ENCODE peak calls at places on chromosomes 3 and 15, in ten cellular contexts. T is progenitor cell of endocrine pancreas, I is mesothelial cell of epicardium, Q is coronary artery, V is endodermal cell, D is cardiac fibroblast, F is mammary epithelial cell, U is astrocyte, Z is GM13976, N is body of pancreas. Y is an unnamed sample.

GRCh38 chr3:108406063-108406660 is 104.2 kb downstream of the MYH15 start:
- DNase-seq in T (no peak), I (no peak), Q (no peak), V (no peak), D (no peak), F (no peak), U (no peak), Z (no peak), N (no peak), Y (no peak)

GRCh38 chr3:63912768-63913588 is 795 bp upstream of the SCAANT1 start:
- DNase-seq in T (peak; percentile 17), I (peak; percentile 44), Q (peak; percentile 88), V (peak; percentile 76), D (peak; percentile 56), F (peak; percentile 66), U (peak; percentile 76), Z (peak; percentile 53), N (peak; percentile 77), Y (peak; percentile 51)

GRCh38 chr15:75671684-75672083 is 24.0 kb downstream of the SNX33 start:
- DNase-seq in T (no peak), I (no peak), Q (no peak), V (no peak), D (peak; percentile 7), F (no peak), U (peak; percentile 44), Z (no peak), N (no peak), Y (no peak)

GRCh38 chr3:133892546-133893231 is 3.0 kb downstream of the RAB6B start:
- DNase-seq in T (no peak), I (no peak), Q (no peak), V (no peak), D (no peak), F (no peak), U (no peak), Z (no peak), N (peak; percentile 52), Y (no peak)

GRCh38 chr3:150384517-150385212 is 23.4 kb upstream of the TSC22D2 start:
- DNase-seq in T (no peak), I (no peak), Q (no peak), V (peak; percentile 88), D (no peak), F (no peak), U (no peak), Z (peak; percentile 72), N (no peak), Y (peak; percentile 92)

GRCh38 chr3:51682079-51682478 is 11.0 kb downstream of the TEX264 start:
- DNase-seq in T (no peak), I (peak; percentile 58), Q (no peak), V (peak; percentile 93), D (peak; percentile 91), F (peak; percentile 84), U (peak; percentile 65), Z (peak; percentile 90), N (peak; percentile 49), Y (peak; percentile 75)

GRCh38 chr15:58487041-58487723 is 55.4 kb downstream of the LIPC start:
- DNase-seq in T (no peak), I (no peak), Q (no peak), V (no peak), D (no peak), F (no peak), U (no peak), Z (no peak), N (no peak), Y (no peak)

GRCh38 chr3:17491601-17492000 is 250.8 kb downstream of the TBC1D5 start:
- DNase-seq in T (no peak), I (no peak), Q (no peak), V (no peak), D (peak; percentile 85), F (peak; percentile 78), U (peak; percentile 81), Z (no peak), N (no peak), Y (no peak)

GRCh38 chr15:71237456-71238188 is 122.4 kb downstream of the THSD4 start:
- DNase-seq in T (no peak), I (no peak), Q (no peak), V (no peak), D (peak; percentile 98), F (peak; percentile 96), U (peak; percentile 95), Z (no peak), N (no peak), Y (no peak)

GRCh38 chr15:60649845-60650548 is 171.1 kb upstream of the ICE2 start:
- DNase-seq in T (no peak), I (no peak), Q (no peak), V (peak; percentile 76), D (peak; percentile 11), F (peak; percentile 24), U (no peak), Z (peak; percentile 14), N (no peak), Y (no peak)

GRCh38 chr3:148800414-148800813 is 27.2 kb upstream of the CPB1 start:
- DNase-seq in T (no peak), I (no peak), Q (no peak), V (no peak), D (no peak), F (no peak), U (no peak), Z (no peak), N (no peak), Y (no peak)

GRCh38 chr3:110576962-110577361 is 494.7 kb upstream of the NECTIN3 start:
- DNase-seq in T (no peak), I (no peak), Q (no peak), V (peak; percentile 79), D (peak; percentile 98), F (peak; percentile 77), U (peak; percentile 87), Z (no peak), N (no peak), Y (no peak)

GRCh38 chr15:80931191-80931590 is 58.4 kb downstream of the MESD start:
- DNase-seq in T (no peak), I (no peak), Q (no peak), V (no peak), D (no peak), F (no peak), U (peak; percentile 35), Z (no peak), N (no peak), Y (no peak)

GRCh38 chr3:172673210-172673679 is 37.6 kb downstream of the NCEH1 start:
- DNase-seq in T (no peak), I (no peak), Q (no peak), V (peak; percentile 89), D (peak; percentile 89), F (peak; percentile 73), U (peak; percentile 51), Z (peak; percentile 55), N (peak; percentile 44), Y (peak; percentile 71)

GRCh38 chr3:116453676-116454346 is 8.5 kb upstream of the LSAMP start:
- DNase-seq in T (no peak), I (no peak), Q (no peak), V (no peak), D (peak; percentile 12), F (no peak), U (no peak), Z (no peak), N (no peak), Y (no peak)
- TF ChIP-seq CTCF in T (peak; percentile 43), I (peak; percentile 55), Q (no peak), V (peak; percentile 61), D (no peak), F (peak; percentile 20), U (peak; percentile 21), Z (no peak), N (no peak), Y (no peak)

DNA sequence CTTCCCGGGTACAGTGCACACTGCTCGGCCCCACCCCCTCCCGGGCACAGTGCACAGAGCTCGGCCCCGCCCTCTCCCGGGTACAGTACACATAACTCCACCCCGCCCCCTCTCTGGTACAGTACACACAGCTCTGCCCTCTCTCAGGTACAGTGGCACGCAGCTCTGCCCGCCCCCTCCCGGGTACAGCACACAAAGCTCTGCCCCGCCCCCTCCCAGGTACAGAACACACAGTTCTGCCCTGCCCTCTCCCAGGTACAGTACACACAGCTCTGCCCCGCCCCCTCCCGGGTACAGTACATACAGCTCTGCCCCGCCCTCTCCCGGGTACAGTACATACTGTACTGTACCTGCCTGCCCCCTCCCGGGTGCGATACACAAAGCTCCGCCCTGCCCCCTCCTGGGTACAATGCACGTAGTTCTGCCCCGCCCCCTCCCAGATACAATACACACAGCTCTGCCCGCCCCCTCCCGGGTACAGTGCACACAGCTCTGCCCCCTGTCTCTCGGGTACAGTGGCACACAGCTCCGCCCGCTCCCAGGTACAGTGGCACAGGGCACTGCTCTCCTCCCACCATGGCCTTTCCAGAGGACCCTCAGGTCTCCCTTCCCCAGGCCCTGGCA is 16.4 kb upstream of the PRR20G start:
- DNase-seq in T (no peak), I (no peak), Q (no peak), V (no peak), D (no peak), F (peak; percentile 82), U (no peak), Z (no peak), N (peak; percentile 73), Y (no peak)
- TF ChIP-seq CTCF in T (no peak), I (no peak), Q (no peak), V (no peak), D (no peak), F (peak; percentile 41), U (no peak), Z (no peak), N (no peak), Y (no peak)

GRCh38 chr3:2516762-2517441 is 418.2 kb downstream of the CNTN4 start:
- DNase-seq in T (no peak), I (no peak), Q (no peak), V (no peak), D (no peak), F (no peak), U (no peak), Z (no peak), N (no peak), Y (no peak)

GRCh38 chr3:2510746-2511145 is 412.1 kb downstream of the CNTN4 start:
- DNase-seq in T (no peak), I (no peak), Q (no peak), V (no peak), D (no peak), F (no peak), U (no peak), Z (no peak), N (no peak), Y (no peak)

GRCh38 chr3:2514031-2514430 is 415.4 kb downstream of the CNTN4 start:
- DNase-seq in T (no peak), I (no peak), Q (no peak), V (no peak), D (no peak), F (no peak), U (no peak), Z (no peak), N (no peak), Y (no peak)

DNA sequence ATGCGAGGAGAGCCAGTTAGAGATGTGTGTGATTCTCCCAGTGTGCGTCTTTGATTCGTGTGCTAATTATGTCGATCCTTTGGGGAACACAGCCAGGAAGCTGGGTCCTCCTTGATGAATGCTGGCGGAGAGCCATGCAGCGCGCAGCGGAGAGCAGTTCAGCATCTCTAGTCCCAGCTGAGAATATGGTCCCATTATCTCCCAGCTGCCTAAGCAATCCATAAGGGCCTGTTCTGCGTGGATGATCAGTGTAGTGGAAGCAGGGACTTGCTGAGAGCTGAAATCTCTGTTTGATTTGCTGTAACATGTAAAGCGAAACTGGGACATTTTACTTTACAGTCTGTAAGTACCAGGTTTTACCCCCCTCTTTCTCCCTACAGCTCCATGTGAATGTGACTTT is 412.7 kb downstream of the CNTN4 start:
- DNase-seq in T (no peak), I (no peak), Q (no peak), V (peak; percentile 48), D (no peak), F (no peak), U (no peak), Z (no peak), N (no peak), Y (no peak)
- TF ChIP-seq CTCF in T (no peak), I (no peak), Q (no peak), V (no peak), D (no peak), F (no peak), U (no peak), Z (no peak), N (no peak), Y (no peak)

GRCh38 chr15:33201376-33202189 is 7.1 kb upstream of the FMN1 start:
- DNase-seq in T (peak; percentile 13), I (no peak), Q (no peak), V (peak; percentile 91), D (peak; percentile 43), F (peak; percentile 91), U (peak; percentile 45), Z (peak; percentile 45), N (peak; percentile 76), Y (peak; percentile 86)
- TF ChIP-seq CTCF in T (peak; percentile 44), I (no peak), Q (no peak), V (peak; percentile 63), D (peak; percentile 12), F (peak; percentile 66), U (peak; percentile 34), Z (peak; percentile 1), N (peak; percentile 20), Y (peak; percentile 48)